ENCODE peak calls at places on chromosome 2, in six cellular contexts. X is activated naive CD4-positive, alpha-beta T cell treated with anti-CD3 and anti-CD28 coated beads, Interleukin-2, amount 10 ng/mL, durations not matched to agents 7 days and 5 days; I is NCI-H1694; V is CD8-positive, alpha-beta T cell; B is COR-L47; L is ovary. J is an unnamed sample.

GRCh38 chr2:189254268-189254883 is 74.8 kb upstream of the COL5A2 start:
- DNase-seq in L (peak), I (no peak), X (no peak), V (no peak), B (no peak), J (peak)

GRCh38 chr2:239014458-239014857 is 166.6 kb downstream of the TWIST2 start:
- DNase-seq in L (no peak), V (no peak), I (no peak), X (peak), B (no peak), J (no peak)

GRCh38 chr2:181177376-181177775 is 197.0 kb downstream of the UBE2E3 start:
- DNase-seq in V (no peak), L (no peak), I (no peak), B (no peak), X (no peak), J (no peak)

GRCh38 chr2:237629739-237630138 is 2.4 kb downstream of the LRRFIP1 start:
- DNase-seq in L (no peak), X (no peak), I (no peak), B (no peak), V (no peak), J (no peak)

GRCh38 chr2:54482725-54483124 is 26.6 kb downstream of the SPTBN1 start:
- DNase-seq in V (no peak), B (no peak), L (peak), I (no peak), X (no peak), J (no peak)

GRCh38 chr2:239728751-239729150 is 296.4 kb downstream of the NDUFA10 start:
- DNase-seq in I (no peak), L (no peak), X (no peak), V (no peak), B (no peak), J (no peak)

GRCh38 chr2:85766214-85766613 is 12.4 kb downstream of the ATOH8 start:
- DNase-seq in L (no peak), B (no peak), X (no peak), V (no peak), I (no peak), J (no peak)

GRCh38 chr2:144886847-144887246 is 366.9 kb upstream of the ZEB2 start:
- DNase-seq in I (no peak), L (peak), B (no peak), V (no peak), X (no peak), J (no peak)

GRCh38 chr2:33583194-33583938 is 15.7 kb downstream of the FAM98A start:
- DNase-seq in I (peak), X (peak), V (peak), B (peak), L (peak), J (no peak)

J was measured in amygdala.